ENCODE peak calls at places on chromosomes 12 and 14, in ten cellular contexts. F, W, C, N, I, E, L, P, A and U are unnamed samples.

GRCh38 chr14:73785336-73785833 is 66.2 kb upstream of the PTGR2 start:
- DNase-seq in I (peak), P (no peak), L (peak), F (no peak), E (peak), A (no peak), C (no peak), W (no peak), N (peak), U (peak)

GRCh38 chr12:41944241-41944640 is 200.4 kb downstream of the GXYLT1 start:
- DNase-seq in L (no peak), W (no peak), E (no peak), C (no peak), I (no peak), F (no peak), N (peak), P (no peak), A (no peak), U (no peak)

GRCh38 chr14:95313707-95314106 is 6.0 kb downstream of the CLMN start:
- DNase-seq in I (peak), C (peak), N (no peak), W (peak), E (peak), A (peak), P (peak), L (peak), F (peak), U (peak)

GRCh38 chr14:24915958-24916595 is 133.9 kb downstream of the STXBP6 start:
- DNase-seq in I (no peak), N (no peak), L (no peak), F (no peak), A (no peak), W (no peak), C (no peak), E (peak), P (no peak), U (no peak)

GRCh38 chr12:89470741-89471504 is 53.7 kb downstream of the GALNT4 start:
- DNase-seq in P (no peak), N (no peak), F (no peak), I (no peak), W (no peak), L (no peak), A (no peak), C (no peak), E (peak), U (peak)

GRCh38 chr14:104708606-104709268 is 15.3 kb upstream of the ADSS1 start:
- DNase-seq in N (no peak), A (peak), P (peak), L (no peak), E (peak), F (no peak), C (peak), I (peak), W (peak), U (peak)

GRCh38 chr14:95341564-95341963 is 21.9 kb upstream of the CLMN start:
- DNase-seq in A (no peak), W (peak), L (no peak), N (no peak), P (no peak), C (peak), I (no peak), F (no peak), E (no peak), U (no peak)

GRCh38 chr12:6606331-6607131 is 648 bp downstream of the CHD4 start:
- DNase-seq in W (peak), L (peak), I (no peak), F (peak), N (no peak), C (peak), A (peak), P (peak), E (peak), U (peak)

GRCh38 chr14:102088012-102088792 is 1.4 kb upstream of the HSP90AA1 start:
- DNase-seq in P (peak), C (peak), A (peak), L (peak), F (peak), W (peak), N (no peak), E (peak), I (peak), U (peak)

GRCh38 chr12:127559349-127560040 is 707.5 kb upstream of the TMEM132C start:
- DNase-seq in C (peak), A (no peak), L (no peak), W (peak), E (peak), P (no peak), I (peak), N (peak), F (no peak), U (peak)

GRCh38 chr14:58428011-58428807 is 690 bp downstream of the KIAA0586 start:
- DNase-seq in L (no peak), A (no peak), N (peak), I (peak), P (no peak), E (peak), F (no peak), W (no peak), C (no peak), U (peak)

GRCh38 chr12:49983892-49984291 is 11.1 kb downstream of the AQP6 start:
- DNase-seq in L (no peak), I (peak), C (no peak), N (no peak), F (no peak), E (peak), A (no peak), W (no peak), P (no peak), U (peak)

GRCh38 chr12:21330682-21331253 is 3.9 kb downstream of the SLCO1A2 start:
- DNase-seq in C (no peak), I (no peak), L (no peak), W (no peak), E (peak), F (no peak), N (no peak), P (no peak), A (no peak), U (no peak)

GRCh38 chr14:60760648-60761364 is 26.2 kb downstream of the MNAT1 start:
- DNase-seq in N (no peak), E (no peak), W (no peak), P (no peak), C (peak), I (no peak), F (no peak), L (no peak), A (no peak), U (no peak)

GRCh38 chr14:102154121-102154520 is 14.4 kb downstream of the WDR20 start:
- DNase-seq in W (no peak), C (no peak), P (no peak), A (no peak), L (no peak), I (no peak), F (no peak), E (no peak), N (no peak), U (no peak)

GRCh38 chr12:18549598-18549997 is 188.2 kb downstream of the PLCZ1 start:
- DNase-seq in F (no peak), P (no peak), C (no peak), I (no peak), E (no peak), N (no peak), A (no peak), W (no peak), L (no peak), U (no peak)
- TF ChIP-seq CTCF in F (no peak), P (no peak), C (no peak), I (peak), E (peak), N (no peak), A (no peak), W (no peak), L (no peak), U (peak)

GRCh38 chr14:54488646-54489317 is at the start of gene GMFB:
- DNase-seq in L (peak), A (peak), I (peak), F (peak), C (peak), W (peak), P (peak), E (peak), N (peak), U (peak)

GRCh38 chr14:54488318-54488645 is 498 bp downstream of the GMFB start:
- DNase-seq in I (no peak), E (no peak), A (no peak), L (no peak), P (no peak), N (no peak), W (no peak), C (no peak), F (no peak), U (no peak)

GRCh38 chr14:54490448-54490805 is 1.6 kb upstream of the GMFB start:
- DNase-seq in F (no peak), E (no peak), C (no peak), I (no peak), L (no peak), P (no peak), A (no peak), N (no peak), W (no peak), U (no peak)

GRCh38 chr14:54489731-54490447 is 1.1 kb upstream of the GMFB start:
- DNase-seq in E (peak), I (no peak), P (no peak), N (no peak), L (no peak), F (no peak), C (no peak), W (no peak), A (no peak), U (no peak)

GRCh38 chr14:54489318-54489683 is 521 bp upstream of the GMFB start:
- DNase-seq in P (no peak), L (no peak), W (no peak), E (no peak), A (no peak), F (no peak), I (no peak), N (no peak), C (no peak), U (no peak)
- H3K4me3 ChIP-seq in P (peak), L (peak), W (peak), E (peak), A (peak), F (peak), I (peak), N (peak), C (no peak), U (peak)

DNA sequence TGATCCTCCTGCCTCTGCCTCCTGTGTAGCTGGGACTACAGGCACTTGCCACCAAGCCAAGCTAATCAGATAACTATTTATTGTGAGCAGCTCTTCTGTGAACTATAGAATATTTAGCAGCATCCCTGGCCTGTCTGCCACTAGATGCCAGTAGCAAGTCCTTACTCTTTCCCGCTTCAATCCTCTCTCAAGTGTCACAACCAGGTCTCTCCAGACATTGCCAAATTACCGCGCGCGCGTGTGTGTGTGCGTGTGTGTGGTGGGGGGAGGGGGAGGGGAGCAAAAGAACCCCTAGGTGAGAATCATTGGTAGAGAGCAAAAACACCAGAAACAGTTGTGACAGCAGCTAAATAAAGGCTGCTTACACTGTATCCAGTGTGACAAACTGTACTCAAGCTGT is 49.9 kb downstream of the PPP2R5E start:
- DNase-seq in W (no peak), C (peak), A (no peak), I (no peak), E (peak), P (no peak), L (no peak), F (no peak), N (no peak), U (peak)
- TF ChIP-seq CTCF in W (no peak), C (no peak), A (no peak), I (peak), E (peak), P (no peak), L (no peak), F (peak), N (peak), U (no peak)

GRCh38 chr12:52054231-52054837 is 3.1 kb downstream of the NR4A1 start:
- DNase-seq in F (no peak), W (no peak), E (no peak), P (no peak), C (no peak), N (no peak), A (no peak), I (no peak), L (peak), U (peak)

GRCh38 chr12:52052471-52053186 is 1.4 kb downstream of the NR4A1 start:
- DNase-seq in E (no peak), N (no peak), F (no peak), W (no peak), I (no peak), C (peak), L (no peak), P (no peak), A (no peak), U (no peak)

GRCh38 chr12:52054838-52055741 is 3.8 kb downstream of the NR4A1 start:
- DNase-seq in W (no peak), P (no peak), C (no peak), I (no peak), E (no peak), L (peak), A (no peak), N (no peak), F (no peak), U (peak)

GRCh38 chr12:52055781-52056711 is 4.8 kb downstream of the NR4A1 start:
- DNase-seq in A (no peak), E (no peak), I (no peak), W (no peak), P (no peak), N (no peak), L (peak), C (no peak), F (no peak), U (peak)

GRCh38 chr12:52053570-52054209 is 2.4 kb downstream of the NR4A1 start:
- DNase-seq in N (no peak), I (no peak), F (no peak), E (no peak), L (no peak), P (no peak), A (no peak), W (no peak), C (no peak), U (no peak)
- H3K4me3 ChIP-seq in N (no peak), I (no peak), F (peak), E (no peak), L (no peak), P (peak), A (peak), W (peak), C (no peak), U (no peak)

GRCh38 chr12:53118771-53119300 is 15.6 kb downstream of the SOAT2 start:
- DNase-seq in E (no peak), L (no peak), W (no peak), C (no peak), I (no peak), P (no peak), F (no peak), N (no peak), A (no peak), U (no peak)
- TF ChIP-seq CTCF in E (no peak), L (no peak), W (no peak), C (no peak), I (no peak), P (no peak), F (no peak), N (no peak), A (no peak), U (no peak)

GRCh38 chr12:13374783-13375182 is 178.3 kb downstream of the EMP1 start:
- DNase-seq in L (no peak), E (no peak), W (no peak), A (no peak), C (no peak), P (no peak), F (no peak), N (no peak), I (no peak), U (no peak)

GRCh38 chr12:13375583-13376413 is 179.3 kb downstream of the EMP1 start:
- DNase-seq in I (no peak), C (no peak), F (no peak), W (no peak), P (no peak), A (no peak), L (peak), E (no peak), N (no peak), U (no peak)

GRCh38 chr12:13377698-13378097 is 181.2 kb downstream of the EMP1 start:
- DNase-seq in C (no peak), L (no peak), F (no peak), W (no peak), E (no peak), A (no peak), P (no peak), I (no peak), N (no peak), U (no peak)

GRCh38 chr12:13379531-13379930 is 183.0 kb downstream of the EMP1 start:
- DNase-seq in P (no peak), C (no peak), A (no peak), I (no peak), L (no peak), F (no peak), N (no peak), W (no peak), E (no peak), U (no peak)

DNA sequence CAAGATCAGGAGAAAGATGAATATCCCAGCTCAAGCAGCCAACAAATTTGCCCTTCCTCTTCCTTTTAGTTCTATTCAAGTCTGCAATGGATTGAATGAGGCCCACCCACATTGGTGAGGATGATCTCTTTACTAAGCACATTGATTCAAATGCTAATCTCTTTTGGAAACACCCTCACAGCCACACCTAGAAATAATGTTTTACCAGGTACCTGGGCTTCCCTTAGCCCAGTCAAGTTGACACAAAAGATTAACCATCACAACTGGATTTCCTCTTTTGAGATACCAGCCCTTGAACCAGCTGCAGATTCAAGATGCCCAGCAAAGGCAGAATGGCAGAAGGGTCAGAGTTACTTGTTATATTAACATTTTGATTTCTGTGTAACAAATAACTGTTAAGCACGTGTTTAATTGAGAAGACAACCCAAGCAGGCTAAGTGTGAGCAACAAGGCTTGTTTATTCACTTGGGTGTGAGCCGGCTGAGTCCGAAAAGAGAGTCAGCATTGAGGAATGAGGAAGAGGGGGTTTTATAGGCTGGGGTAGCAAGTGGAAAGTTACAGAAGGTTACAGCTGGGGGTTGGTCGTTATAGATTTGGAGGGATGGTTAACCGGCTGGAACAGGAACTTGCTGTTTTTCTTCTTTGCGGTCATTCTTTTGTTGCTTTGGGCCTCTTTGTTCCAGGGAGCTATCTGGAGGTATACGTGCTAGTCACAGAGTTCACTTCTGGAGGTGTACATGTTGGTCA is 180.3 kb downstream of the EMP1 start:
- DNase-seq in C (no peak), N (no peak), A (no peak), E (no peak), P (no peak), L (no peak), I (no peak), W (no peak), F (no peak), U (no peak)
- H3K4me3 ChIP-seq in C (no peak), N (no peak), A (no peak), E (no peak), P (no peak), L (no peak), I (no peak), W (no peak), F (no peak), U (no peak)

GRCh38 chr14:100470523-100470897 is 116.7 kb downstream of the BEGAIN start:
- DNase-seq in N (no peak), P (no peak), W (no peak), I (no peak), A (no peak), F (no peak), C (no peak), L (no peak), E (no peak), U (no peak)
- TF ChIP-seq CTCF in N (no peak), P (no peak), W (no peak), I (peak), A (no peak), F (no peak), C (no peak), L (no peak), E (no peak), U (no peak)

GRCh38 chr12:46494424-46494823 is 121.9 kb upstream of the SLC38A2 start:
- DNase-seq in F (no peak), C (no peak), A (no peak), I (peak), N (no peak), L (no peak), E (peak), P (no peak), W (no peak), U (peak)

GRCh38 chr12:46490635-46491034 is 118.1 kb upstream of the SLC38A2 start:
- DNase-seq in I (no peak), E (peak), F (no peak), L (no peak), N (no peak), W (no peak), P (no peak), C (no peak), A (no peak), U (peak)

GRCh38 chr12:46491548-46491947 is 119.0 kb upstream of the SLC38A2 start:
- DNase-seq in E (no peak), L (no peak), I (no peak), N (no peak), W (no peak), C (no peak), F (no peak), P (no peak), A (no peak), U (peak)

GRCh38 chr12:46492471-46493351 is 120.1 kb upstream of the SLC38A2 start:
- DNase-seq in A (no peak), C (peak), I (peak), F (no peak), L (no peak), N (no peak), E (peak), W (no peak), P (no peak), U (peak)

GRCh38 chr12:46493352-46494209 is 121.0 kb upstream of the SLC38A2 start:
- DNase-seq in E (no peak), W (no peak), I (no peak), L (no peak), C (no peak), F (no peak), P (no peak), N (no peak), A (no peak), U (peak)
- H3K4me3 ChIP-seq in E (no peak), W (no peak), I (no peak), L (no peak), C (no peak), F (no peak), P (no peak), N (peak), A (no peak), U (no peak)

GRCh38 chr12:30797689-30798088 is 42.9 kb upstream of the CAPRIN2 start:
- DNase-seq in L (no peak), F (no peak), P (no peak), A (no peak), W (no peak), E (no peak), N (no peak), I (no peak), C (no peak), U (peak)
- TF ChIP-seq CTCF in L (no peak), F (no peak), P (no peak), A (no peak), W (no peak), E (no peak), N (peak), I (peak), C (no peak), U (no peak)